ENCODE peak calls at places on chromosomes 11 and 22, in seven cellular contexts. Z is NB4, C is heart right ventricle, S is tibial nerve, E is BJ, B is HCT116, M is esophagus squamous epithelium. K is an unnamed sample.

GRCh38 chr11:120399312-120399711 is 63.1 kb downstream of the ARHGEF12 start:
- DNase-seq in Z (no peak), C (no peak), S (no peak), E (no peak), B (no peak), M (no peak), K (no peak)

GRCh38 chr11:131278472-131278871 is 91.9 kb upstream of the NTM start:
- DNase-seq in Z (no peak), C (no peak), S (no peak), E (no peak), B (no peak), M (no peak), K (no peak)

GRCh38 chr11:61917357-61918109 is at the start of gene RAB3IL1:
- DNase-seq in Z (no peak), C (peak), S (peak), E (no peak), B (no peak), M (no peak), K (no peak)

GRCh38 chr11:71339178-71339881 is 87.0 kb upstream of the SHANK2 start:
- DNase-seq in Z (no peak), C (no peak), S (no peak), E (no peak), B (no peak), M (no peak), K (no peak)

GRCh38 chr22:48218889-48219420 is 1456.5 kb downstream of the TBC1D22A start:
- DNase-seq in Z (no peak), C (no peak), S (no peak), E (no peak), B (no peak), M (no peak), K (no peak)

GRCh38 chr22:29947410-29948387 is 64.7 kb downstream of the MTMR3 start:
- DNase-seq in Z (no peak), C (no peak), S (no peak), E (no peak), B (no peak), M (no peak), K (no peak)

GRCh38 chr11:123838199-123838598 is 32.0 kb upstream of the OR6M1 start:
- DNase-seq in Z (no peak), C (no peak), S (no peak), E (no peak), B (no peak), M (no peak), K (no peak)

GRCh38 chr11:394858-395655 is 1.0 kb downstream of the PKP3 start:
- DNase-seq in Z (no peak), C (no peak), S (no peak), E (no peak), B (no peak), M (no peak), K (no peak)

GRCh38 chr22:40673017-40673416 is 6.3 kb upstream of the MCHR1 start:
- DNase-seq in Z (no peak), C (no peak), S (no peak), E (no peak), B (no peak), M (no peak), K (no peak)

GRCh38 chr11:63769719-63770443 is 1.3 kb upstream of the ZFTA start:
- DNase-seq in Z (no peak), C (peak), S (no peak), E (no peak), B (no peak), M (no peak), K (no peak)

GRCh38 chr22:48055827-48056226 is 1293.4 kb downstream of the TBC1D22A start:
- DNase-seq in Z (no peak), C (no peak), S (no peak), E (no peak), B (no peak), M (no peak), K (no peak)

GRCh38 chr22:38173156-38173906 is 8.3 kb downstream of the PLA2G6 start:
- DNase-seq in Z (no peak), C (no peak), S (no peak), E (no peak), B (no peak), M (no peak), K (no peak)

GRCh38 chr11:30879322-30880020 is 293.3 kb upstream of the MPPED2 start:
- DNase-seq in Z (no peak), C (no peak), S (no peak), E (no peak), B (no peak), M (no peak), K (no peak)

GRCh38 chr11:13465909-13466371 is 2.9 kb upstream of the BTBD10 start:
- DNase-seq in Z (peak), C (no peak), S (peak), E (no peak), B (peak), M (no peak), K (no peak)

GRCh38 chr11:103947566-103947919 is 88.9 kb upstream of the DDI1 start:
- DNase-seq in Z (no peak), C (no peak), S (no peak), E (peak), B (no peak), M (no peak), K (peak)

GRCh38 chr11:1755344-1756023 is 5.1 kb upstream of the IFITM10 start:
- DNase-seq in Z (no peak), C (peak), S (no peak), E (no peak), B (no peak), M (no peak), K (no peak)

GRCh38 chr22:19796169-19796568 is 35.6 kb downstream of the TBX1 start:
- DNase-seq in Z (no peak), C (no peak), S (no peak), E (no peak), B (no peak), M (no peak), K (no peak)

GRCh38 chr22:28894320-28894719 is 10.9 kb downstream of the ZNRF3 start:
- DNase-seq in Z (peak), C (peak), S (no peak), E (no peak), B (no peak), M (no peak), K (no peak)

GRCh38 chr11:29751618-29752017 is 265.2 kb downstream of the KCNA4 start:
- DNase-seq in Z (no peak), C (no peak), S (no peak), E (no peak), B (no peak), M (no peak), K (no peak)

GRCh38 chr22:50691521-50691920 is 18.9 kb downstream of the SHANK3 start:
- DNase-seq in Z (peak), C (no peak), S (no peak), E (no peak), B (peak), M (no peak), K (peak)

GRCh38 chr22:23557467-23557866 is 22.6 kb downstream of the IGLL1 start:
- DNase-seq in Z (no peak), C (no peak), S (no peak), E (no peak), B (no peak), M (no peak), K (no peak)

GRCh38 chr22:39520054-39520873 is at the start of gene ATF4:
- DNase-seq in Z (peak), C (peak), S (peak), E (peak), B (peak), M (peak), K (peak)

GRCh38 chr22:39524089-39524752 is 3.9 kb downstream of the ATF4 start:
- DNase-seq in Z (no peak), C (no peak), S (no peak), E (no peak), B (no peak), M (no peak), K (no peak)

GRCh38 chr22:39524753-39525657 is 4.6 kb downstream of the ATF4 start:
- DNase-seq in Z (no peak), C (no peak), S (no peak), E (no peak), B (no peak), M (no peak), K (no peak)

GRCh38 chr22:39520874-39521857 is 804 bp downstream of the ATF4 start:
- DNase-seq in Z (peak), C (peak), S (peak), E (no peak), B (no peak), M (no peak), K (no peak)

GRCh38 chr22:39522567-39523300 is 2.4 kb downstream of the ATF4 start:
- DNase-seq in Z (no peak), C (no peak), S (no peak), E (no peak), B (no peak), M (no peak), K (peak)
- H3K4me3 ChIP-seq in Z (peak), C (peak), S (peak), E (peak), B (no peak), M (peak), K (peak)

GRCh38 chr11:117958949-117959348 is 27.2 kb upstream of the IL10RA start:
- DNase-seq in Z (no peak), C (no peak), S (no peak), E (no peak), B (no peak), M (no peak), K (no peak)

GRCh38 chr11:117959438-117960149 is 26.6 kb upstream of the IL10RA start:
- DNase-seq in Z (peak), C (no peak), S (no peak), E (no peak), B (no peak), M (no peak), K (no peak)

GRCh38 chr11:117961896-117962295 is 24.3 kb upstream of the IL10RA start:
- DNase-seq in Z (no peak), C (no peak), S (no peak), E (no peak), B (no peak), M (no peak), K (no peak)

DNA sequence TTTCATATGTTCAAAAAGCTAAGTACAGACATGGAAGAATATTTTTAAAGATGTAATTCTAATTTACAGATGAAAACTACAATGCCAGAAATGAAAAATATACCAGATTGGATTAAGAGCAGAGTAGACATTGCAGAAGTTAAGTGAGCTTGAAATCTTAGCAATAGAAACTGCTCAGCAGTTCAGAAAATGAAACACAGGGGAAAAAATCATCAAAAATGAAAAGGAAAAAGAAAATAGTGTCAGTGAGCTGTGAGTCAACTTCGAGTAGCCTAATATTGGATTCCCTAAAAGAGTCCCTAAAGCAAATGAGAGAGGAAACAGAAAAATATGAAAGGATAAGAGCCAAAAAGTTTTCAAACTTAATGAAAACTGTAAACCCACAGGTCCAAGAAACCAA is 25.8 kb upstream of the IL10RA start:
- DNase-seq in Z (no peak), C (no peak), S (no peak), E (no peak), B (no peak), M (no peak), K (no peak)
- H3K4me3 ChIP-seq in Z (no peak), C (no peak), S (no peak), E (no peak), B (no peak), M (no peak), K (no peak)

GRCh38 chr11:20163778-20164133 is 3.5 kb upstream of the DBX1 start:
- DNase-seq in Z (no peak), C (no peak), S (no peak), E (no peak), B (no peak), M (no peak), K (no peak)

GRCh38 chr11:20162340-20162739 is 2.1 kb upstream of the DBX1 start:
- DNase-seq in Z (no peak), C (no peak), S (no peak), E (no peak), B (no peak), M (no peak), K (no peak)

GRCh38 chr11:20161923-20162322 is 1.6 kb upstream of the DBX1 start:
- DNase-seq in Z (no peak), C (no peak), S (no peak), E (no peak), B (no peak), M (no peak), K (no peak)

GRCh38 chr11:20162824-20163777 is 2.8 kb upstream of the DBX1 start:
- DNase-seq in Z (no peak), C (no peak), S (no peak), E (no peak), B (no peak), M (no peak), K (no peak)

DNA sequence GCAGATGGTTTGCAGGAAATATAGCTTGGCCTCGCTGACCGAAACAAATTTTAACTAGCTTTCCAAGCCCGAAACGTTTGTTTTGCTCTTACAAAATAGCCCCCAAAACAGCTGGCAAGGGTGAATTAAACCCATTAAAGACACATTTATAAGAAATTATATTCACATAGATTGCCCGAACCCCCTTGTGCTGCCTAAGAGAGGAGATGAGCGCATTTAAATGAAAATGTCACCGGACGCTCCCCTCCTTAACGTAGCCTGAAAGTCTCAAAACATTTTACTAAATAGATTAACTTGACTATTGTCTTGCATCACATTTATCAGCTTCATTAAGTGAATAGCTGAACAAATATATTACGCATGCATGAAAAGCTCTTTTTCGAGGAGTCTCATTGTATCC is 3.9 kb upstream of the DBX1 start:
- DNase-seq in Z (no peak), C (no peak), S (no peak), E (no peak), B (no peak), M (no peak), K (no peak)
- H3K4me3 ChIP-seq in Z (no peak), C (no peak), S (no peak), E (no peak), B (no peak), M (no peak), K (no peak)

DNA sequence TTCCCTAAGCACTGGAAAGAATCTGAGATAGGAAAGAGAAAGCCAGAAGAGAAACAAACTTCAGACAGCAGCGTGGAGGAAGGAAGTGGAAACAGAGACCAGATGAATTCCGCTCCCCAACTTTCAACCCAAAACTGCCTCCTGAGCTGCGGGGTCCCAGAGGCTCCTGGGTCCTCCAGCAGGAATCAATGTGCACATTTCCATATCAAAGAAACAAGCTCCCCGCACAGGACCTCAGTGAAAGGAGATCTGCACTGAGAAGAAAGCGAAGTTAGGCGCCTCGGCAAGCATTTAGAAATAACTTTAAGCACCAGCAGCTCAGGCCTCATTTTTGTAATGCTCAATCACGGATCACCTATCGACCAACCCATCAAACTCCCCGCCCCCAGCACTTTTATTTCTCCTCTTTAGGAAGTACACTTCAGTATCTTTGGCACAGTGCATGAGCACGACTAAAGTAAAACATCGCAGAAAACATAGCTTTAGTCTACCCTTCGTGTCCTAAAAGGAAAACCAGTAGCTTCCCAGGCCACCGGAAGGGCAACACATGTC is 245.5 kb downstream of the ETS1 start:
- DNase-seq in Z (no peak), C (no peak), S (no peak), E (no peak), B (no peak), M (no peak), K (no peak)
- H3K4me3 ChIP-seq in Z (no peak), C (no peak), S (no peak), E (no peak), B (no peak), M (no peak), K (no peak)

GRCh38 chr11:15941206-15941770 is 415.1 kb downstream of the SOX6 start:
- DNase-seq in Z (peak), C (peak), S (no peak), E (no peak), B (no peak), M (no peak), K (no peak)
- H3K4me3 ChIP-seq in Z (no peak), C (no peak), S (peak), E (no peak), B (no peak), M (no peak), K (no peak)

DNA sequence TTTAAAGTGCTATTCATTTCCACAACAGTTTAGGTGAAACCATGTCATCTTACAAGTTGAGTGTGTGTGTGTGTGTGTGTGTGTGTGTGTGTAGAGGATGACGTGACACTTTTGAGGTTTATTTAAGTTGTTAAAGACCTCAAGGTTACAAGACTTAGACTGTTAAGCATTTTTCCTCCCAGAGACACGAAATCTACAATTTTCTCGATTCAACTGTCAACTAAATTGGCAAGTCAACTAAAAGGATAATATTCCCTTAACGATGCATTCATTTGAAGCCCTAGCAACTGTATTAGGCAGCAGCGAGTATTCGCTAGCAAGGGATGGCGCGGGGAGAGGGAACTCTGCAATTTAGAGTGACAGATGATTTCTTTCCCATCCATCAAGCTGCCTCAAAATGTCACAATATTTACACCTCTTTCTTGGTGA is 17.6 kb upstream of the BDNF start:
- DNase-seq in Z (no peak), C (no peak), S (no peak), E (no peak), B (no peak), M (no peak), K (no peak)
- H3K4me3 ChIP-seq in Z (no peak), C (peak), S (peak), E (peak), B (peak), M (peak), K (peak)

GRCh38 chr22:36467946-36468345 is 13.5 kb downstream of the TXN2 start:
- DNase-seq in Z (peak), C (no peak), S (no peak), E (peak), B (peak), M (no peak), K (no peak)
- H3K4me3 ChIP-seq in Z (no peak), C (no peak), S (no peak), E (no peak), B (peak), M (no peak), K (no peak)

K was measured in AG09309.